ENCODE peak calls at places on chromosomes 5 and 9, in eight cellular contexts. G is HCT116, V is K562, Q is body of pancreas, X is ovary, E is suprapubic skin, N is endothelial cell of umbilical vein, C is adrenal gland. K is an unnamed sample. For H3K27me3 and H3K4me1, the result is how much of the 10 kb centered on the place peaks cover.

GRCh38 chr5:153489611-153490010 is 859 bp upstream of the GRIA1 start:
- DNase-seq in G (no peak), V (no peak), Q (no peak), X (no peak), E (no peak), N (no peak), C (no peak), K (no peak)

GRCh38 chr5:174723979-174724483 is 351 bp upstream of the MSX2 start:
- DNase-seq in G (peak), V (no peak), Q (no peak), X (no peak), E (no peak), N (no peak), C (no peak), K (no peak)

GRCh38 chr5:177049285-177049684 is 26.8 kb downstream of the ZNF346 start:
- DNase-seq in G (no peak), V (peak), Q (no peak), X (no peak), E (no peak), N (no peak), C (no peak), K (no peak)

GRCh38 chr5:93596676-93597441 is 13.8 kb downstream of the NR2F1 start:
- DNase-seq in G (peak), V (peak), Q (no peak), X (no peak), E (no peak), N (no peak), C (no peak), K (no peak)

GRCh38 chr5:171743786-171744076 is 41.9 kb upstream of the SMIM23 start:
- DNase-seq in G (no peak), V (no peak), Q (no peak), X (no peak), E (no peak), N (no peak), C (no peak), K (no peak)

GRCh38 chr9:129023036-129023907 is 4.9 kb downstream of the SH3GLB2 start:
- DNase-seq in G (no peak), V (peak), Q (peak), X (peak), E (no peak), N (no peak), C (peak), K (no peak)

GRCh38 chr9:115117999-115118470 is at the start of gene TNC:
- DNase-seq in G (no peak), V (no peak), Q (peak), X (no peak), E (no peak), N (peak), C (peak), K (peak)

GRCh38 chr5:138639326-138639725 is 64.1 kb upstream of the HSPA9 start:
- DNase-seq in G (no peak), V (no peak), Q (no peak), X (no peak), E (no peak), N (no peak), C (no peak), K (no peak)

GRCh38 chr5:96794757-96795156 is 13.0 kb downstream of the ERAP1 start:
- DNase-seq in G (no peak), V (no peak), Q (no peak), X (no peak), E (no peak), N (no peak), C (no peak), K (no peak)

GRCh38 chr9:962023-962422 is 14.4 kb upstream of the DMRT3 start:
- DNase-seq in G (no peak), V (no peak), Q (no peak), X (no peak), E (no peak), N (no peak), C (no peak), K (no peak)

GRCh38 chr9:18269561-18269960 is 204.4 kb upstream of the ADAMTSL1 start:
- DNase-seq in G (no peak), V (no peak), Q (no peak), X (no peak), E (no peak), N (no peak), C (no peak), K (no peak)

GRCh38 chr9:122158202-122158601 is 1.4 kb downstream of the NDUFA8 start:
- DNase-seq in G (peak), V (peak), Q (peak), X (no peak), E (peak), N (peak), C (peak), K (no peak)

GRCh38 chr9:86614871-86615849 is 260.9 kb upstream of the TUT7 start:
- DNase-seq in G (no peak), V (peak), Q (peak), X (no peak), E (no peak), N (no peak), C (peak), K (peak)

DNA sequence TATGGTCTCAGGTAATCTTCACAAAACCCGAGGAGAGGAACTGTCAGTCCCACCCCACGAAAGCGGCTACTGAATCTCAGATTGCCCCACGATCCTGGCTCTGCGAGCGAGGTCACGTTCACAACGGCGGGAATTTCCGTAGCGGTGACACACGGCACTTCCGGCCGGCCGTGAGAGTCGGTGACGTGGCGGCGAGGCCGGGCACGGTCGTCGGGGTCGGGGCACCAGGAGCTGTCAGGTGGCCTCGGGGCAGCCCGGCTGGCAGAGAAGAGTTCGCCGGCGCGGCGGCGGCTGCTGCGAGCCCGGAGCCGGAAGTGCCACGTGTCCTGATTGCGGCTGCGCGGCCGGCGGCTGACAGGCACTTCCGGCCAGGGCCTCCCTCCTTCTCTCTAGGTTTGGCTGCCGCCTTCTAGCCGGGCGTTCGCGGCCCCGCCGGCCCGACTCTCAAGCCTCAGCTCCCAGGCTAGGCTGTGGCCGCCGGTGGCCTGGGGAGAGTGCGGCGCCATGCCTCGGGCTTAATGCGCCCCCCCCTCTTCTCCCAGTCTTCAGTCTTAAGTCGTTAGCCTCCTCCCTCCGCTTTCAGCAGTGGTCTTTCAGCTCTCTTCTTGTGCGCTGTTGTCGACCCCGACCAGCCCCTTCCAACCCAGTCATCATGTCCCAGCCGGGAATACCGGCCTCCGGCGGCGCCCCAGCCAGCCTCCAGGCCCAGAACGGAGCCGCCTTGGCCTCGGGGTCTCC is at the start of gene SEC24A:
- DNase-seq in G (peak), V (peak), Q (peak), X (peak), E (peak), N (peak), C (peak), K (peak)
- TF ChIP-seq POLR2A in G (peak), V (peak), Q (peak), X (peak), E (peak), N (peak), C (peak), K (peak)

GRCh38 chr5:168131519-168131918 is 159.9 kb upstream of the WWC1 start:
- DNase-seq in G (no peak), V (no peak), Q (no peak), X (no peak), E (no peak), N (no peak), C (no peak), K (no peak)
- H3K27me3 ChIP-seq in G (half or more), V (under half), Q (under half), X (under half), E (under half), N (under half), C (under half), K (under half)

GRCh38 chr5:147731708-147732551 is 50.6 kb downstream of the JAKMIP2 start:
- DNase-seq in G (no peak), V (no peak), Q (no peak), X (no peak), E (no peak), N (no peak), C (no peak), K (no peak)
- H3K4me1 ChIP-seq in G (under half), V (under half), Q (under half), X (under half), E (under half), N (under half), C (under half), K (under half)

DNA sequence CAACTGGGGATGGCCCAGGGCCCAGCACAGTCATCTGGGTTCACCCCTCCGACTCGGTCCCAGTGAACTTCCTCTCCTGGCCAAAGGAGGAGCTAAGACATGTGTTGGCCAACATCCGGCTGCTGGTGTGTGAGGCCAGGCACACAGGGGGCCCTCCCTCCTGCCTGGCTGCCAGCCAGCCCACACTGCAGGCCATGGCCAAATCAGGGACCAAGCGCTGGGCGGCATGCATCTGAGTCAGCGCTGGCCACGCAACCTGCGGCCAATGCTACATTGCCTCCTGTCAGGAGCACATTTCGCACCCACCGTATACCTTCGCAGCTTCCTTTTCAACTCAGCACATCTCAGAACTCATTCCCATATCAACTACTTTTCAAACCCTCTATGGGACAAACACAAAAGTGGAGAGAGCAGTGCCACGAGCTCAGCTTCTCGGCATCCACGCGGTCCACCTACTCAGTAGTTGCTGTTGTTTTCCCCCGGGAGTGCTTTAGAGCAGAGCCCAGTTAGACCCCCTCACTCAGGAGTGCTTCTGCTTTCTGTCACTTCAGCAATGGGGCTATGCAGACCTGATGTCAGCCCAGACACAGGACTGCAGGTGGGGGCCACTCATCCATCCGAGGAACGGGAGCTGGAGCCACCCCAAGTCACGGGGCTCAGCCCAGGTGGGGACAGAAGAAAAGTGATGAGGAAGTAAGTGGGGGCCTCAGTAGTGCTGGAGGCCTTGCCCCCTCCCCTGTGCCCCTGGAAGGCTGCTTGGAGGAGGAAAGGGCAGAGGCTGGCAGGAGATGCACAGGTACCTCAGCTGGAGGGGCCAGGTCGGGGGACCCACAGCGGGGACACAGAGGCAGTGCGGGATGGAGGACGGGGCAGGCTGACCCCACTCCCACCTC is 13.9 kb downstream of the NINJ1 start:
- DNase-seq in G (peak), V (peak), Q (peak), X (peak), E (peak), N (peak), C (peak), K (peak)
- TF ChIP-seq POLR2A in G (no peak), V (no peak), Q (no peak), X (no peak), E (no peak), N (peak), C (no peak), K (no peak)

DNA sequence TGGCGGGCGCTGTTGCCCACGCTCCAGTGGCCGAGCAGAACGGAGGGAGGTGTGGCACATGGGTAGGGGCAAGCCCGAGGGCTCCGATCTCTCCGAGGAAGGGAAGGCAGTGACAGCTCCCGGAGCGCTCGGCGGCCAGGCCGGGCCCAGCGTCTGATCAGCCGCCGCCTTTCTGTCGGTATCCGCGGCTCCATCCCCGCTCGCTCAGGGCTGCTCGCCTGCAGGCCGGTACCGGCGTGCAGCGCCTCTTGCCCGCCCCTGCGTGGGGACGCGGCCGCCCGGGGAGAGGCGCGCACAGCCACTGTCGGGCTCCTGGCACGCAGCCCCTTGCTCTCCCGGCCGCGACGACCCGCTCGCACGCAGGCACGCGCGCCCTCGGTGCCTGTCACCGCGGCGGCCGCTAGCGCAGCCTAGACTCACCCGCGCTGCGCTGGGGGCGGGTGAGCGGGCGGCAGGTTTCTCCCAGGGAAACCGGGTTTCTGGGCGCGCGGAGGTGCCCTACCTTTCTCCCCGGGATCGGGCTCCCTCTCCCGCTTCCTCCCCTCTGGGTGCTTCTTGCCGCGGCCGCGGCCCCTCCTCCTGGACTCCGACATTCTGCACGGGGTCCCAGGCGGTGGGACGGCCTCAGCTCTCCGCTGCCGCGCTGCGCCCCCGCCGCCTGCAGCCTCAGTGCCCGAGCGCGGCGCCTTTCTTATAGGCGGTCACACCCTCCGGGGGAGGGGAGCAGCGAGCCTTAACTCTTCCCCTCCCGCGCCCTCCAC is 108.4 kb downstream of the PSD2 start:
- DNase-seq in G (no peak), V (no peak), Q (peak), X (peak), E (peak), N (no peak), C (peak), K (no peak)
- H3K27me3 ChIP-seq in G (under half), V (half or more), Q (under half), X (under half), E (under half), N (half or more), C (under half), K (under half)